ENCODE peak calls at places on chromosomes 12 and 14, in seven cellular contexts. X, W, P, Y, Q, T and F are unnamed samples. For H3K4me1, the result is how much of the 10 kb centered on the place peaks cover.

GRCh38 chr12:110266980-110267620 is 13.9 kb upstream of the ATP2A2 start:
- DNase-seq in X (peak), P (no peak), T (no peak), Y (peak), Q (peak), W (no peak), F (no peak)

GRCh38 chr14:77498120-77498979 is at the start of gene ISM2:
- DNase-seq in P (peak), Q (no peak), X (peak), Y (peak), T (no peak), W (no peak), F (peak)

GRCh38 chr14:20657216-20658211 is 16.0 kb upstream of the OR6S1 start:
- DNase-seq in X (no peak), Q (no peak), W (peak), T (peak), Y (no peak), P (no peak), F (peak)

GRCh38 chr14:90660865-90661570 is 155.2 kb downstream of the TTC7B start:
- DNase-seq in T (no peak), Q (no peak), Y (no peak), P (peak), X (no peak), W (no peak), F (no peak)

GRCh38 chr12:11834104-11834812 is 184.8 kb downstream of the ETV6 start:
- DNase-seq in W (no peak), X (peak), Q (no peak), T (no peak), P (no peak), Y (no peak), F (no peak)

GRCh38 chr12:122958198-122958888 is 7.9 kb downstream of the ABCB9 start:
- DNase-seq in Q (no peak), X (no peak), W (no peak), Y (no peak), P (no peak), T (no peak), F (no peak)

GRCh38 chr12:96078281-96078761 is 42.9 kb upstream of the LTA4H start:
- DNase-seq in T (no peak), Q (no peak), Y (no peak), X (no peak), W (no peak), P (peak), F (no peak)

GRCh38 chr12:78430501-78430900 is 434.1 kb upstream of the SYT1 start:
- DNase-seq in W (no peak), X (no peak), P (no peak), Y (no peak), Q (no peak), T (no peak), F (no peak)

GRCh38 chr14:21825147-21825743 is 151.6 kb upstream of the OR4E1 start:
- DNase-seq in Y (peak), P (no peak), W (no peak), X (peak), Q (no peak), T (no peak), F (peak)

GRCh38 chr12:8860165-8860961 is 37.9 kb downstream of the A2ML1 start:
- DNase-seq in X (peak), T (no peak), P (no peak), Y (peak), Q (peak), W (no peak), F (peak)

GRCh38 chr12:87801860-87802720 is 227.1 kb downstream of the C12orf50 start:
- DNase-seq in W (no peak), Y (no peak), X (peak), Q (no peak), T (no peak), P (no peak), F (no peak)

GRCh38 chr12:24230061-24230460 is 280.6 kb upstream of the SOX5 start:
- DNase-seq in P (no peak), T (no peak), W (no peak), Q (no peak), Y (no peak), X (no peak), F (no peak)

GRCh38 chr14:94775875-94776217 is 5.9 kb upstream of the GSC start:
- DNase-seq in W (no peak), Q (no peak), Y (no peak), X (peak), T (no peak), P (no peak), F (no peak)
- H3K4me1 ChIP-seq in W (under half), Q (under half), Y (under half), X (under half), T (under half), P (under half), F (under half)

GRCh38 chr12:121025442-121026226 is 9.3 kb upstream of the C12orf43 start:
- DNase-seq in Q (no peak), X (peak), Y (no peak), T (no peak), P (peak), W (no peak), F (no peak)
- H3K27ac ChIP-seq in Q (no peak), X (no peak), Y (no peak), T (no peak), P (no peak), W (no peak), F (no peak)

DNA sequence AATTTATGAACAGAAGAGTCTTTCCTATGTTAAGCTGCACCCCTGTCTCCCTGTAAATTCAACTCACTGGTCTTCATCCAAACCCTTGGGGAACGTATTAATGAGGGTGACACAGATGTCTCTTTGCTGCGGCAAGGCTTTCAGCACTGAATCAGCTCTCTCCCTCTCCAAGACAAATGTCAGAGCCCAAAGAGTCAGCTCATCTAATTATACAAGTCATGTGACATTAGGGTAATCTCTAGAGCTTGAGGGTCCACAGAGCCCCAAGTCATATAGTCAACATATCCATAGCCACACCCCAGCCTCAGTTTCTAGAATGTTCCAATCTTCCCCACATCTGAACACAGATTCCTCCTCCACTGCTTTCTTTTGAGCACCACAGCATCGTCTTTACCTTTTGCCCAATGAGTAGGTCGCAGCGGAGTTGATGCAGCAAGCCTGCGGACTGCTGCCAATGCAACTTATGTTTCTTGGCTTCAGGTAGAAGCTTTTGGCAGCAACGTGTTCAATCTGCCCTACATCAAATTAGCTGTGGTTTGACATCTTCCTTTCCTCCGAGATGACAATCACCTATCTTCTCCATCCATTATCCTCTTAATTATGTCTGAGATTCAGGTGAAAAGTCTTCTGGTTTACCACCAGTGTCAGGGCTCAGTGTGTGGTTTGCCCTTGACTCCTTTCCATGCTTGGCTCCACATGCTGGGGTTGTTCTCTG is 5.3 kb downstream of the BATF start:
- DNase-seq in W (peak), T (no peak), X (no peak), P (no peak), Q (no peak), Y (no peak), F (no peak)
- H3K4me1 ChIP-seq in W (under half), T (under half), X (under half), P (under half), Q (under half), Y (under half), F (under half)

GRCh38 chr14:94373708-94374107 is 14.7 kb downstream of the SERPINA1 start:
- DNase-seq in Y (no peak), Q (peak), W (no peak), T (peak), X (peak), P (no peak), F (no peak)

GRCh38 chr14:94376976-94377865 is 11.2 kb downstream of the SERPINA1 start:
- DNase-seq in Y (no peak), T (no peak), P (no peak), W (no peak), X (no peak), Q (no peak), F (no peak)

GRCh38 chr14:94374749-94375148 is 13.7 kb downstream of the SERPINA1 start:
- DNase-seq in T (no peak), P (no peak), W (no peak), Y (no peak), X (no peak), Q (no peak), F (no peak)

GRCh38 chr14:94376108-94376975 is 12.1 kb downstream of the SERPINA1 start:
- DNase-seq in Q (peak), T (no peak), Y (no peak), W (no peak), P (no peak), X (no peak), F (no peak)

GRCh38 chr14:94375552-94376107 is 12.8 kb downstream of the SERPINA1 start:
- DNase-seq in P (no peak), Y (no peak), T (no peak), W (no peak), Q (no peak), X (no peak), F (no peak)
- H3K27ac ChIP-seq in P (no peak), Y (no peak), T (no peak), W (no peak), Q (no peak), X (no peak), F (no peak)

DNA sequence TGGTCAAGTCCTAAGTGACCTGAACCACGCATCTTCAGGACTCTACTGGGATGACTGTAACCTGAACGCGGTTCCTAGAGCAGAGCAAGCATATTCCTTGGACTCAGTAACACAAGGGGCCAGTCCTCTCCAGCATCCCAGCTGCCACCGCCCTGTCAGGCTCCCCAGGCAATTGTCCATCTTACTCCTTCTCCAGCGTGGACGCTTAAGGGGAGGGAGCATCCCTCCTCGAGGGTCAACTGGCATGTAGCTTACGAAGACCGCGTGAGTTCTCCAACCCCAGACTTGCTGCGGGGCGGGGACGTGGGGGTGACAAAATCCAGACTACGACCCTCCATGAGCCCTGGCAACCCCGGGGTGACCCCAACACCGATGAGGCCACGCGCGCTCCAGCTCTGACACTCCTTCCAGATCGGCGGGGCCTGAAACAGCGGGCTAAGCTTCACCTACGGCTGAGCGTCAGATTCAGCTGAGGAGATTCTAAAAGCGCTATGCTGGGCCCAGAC is 868 bp upstream of the MTHFD1 start:
- DNase-seq in Y (no peak), X (peak), P (no peak), T (no peak), W (no peak), Q (no peak), F (no peak)
- H3K4me1 ChIP-seq in Y (under half), X (under half), P (under half), T (under half), W (under half), Q (under half), F (under half)

GRCh38 chr14:102754370-102755262 is 22.6 kb upstream of the TRAF3 start:
- DNase-seq in Q (no peak), X (no peak), W (no peak), T (no peak), P (no peak), Y (no peak), F (no peak)
- H3K27ac ChIP-seq in Q (no peak), X (no peak), W (no peak), T (no peak), P (no peak), Y (no peak), F (no peak)

GRCh38 chr12:6722863-6723262 is 983 bp upstream of the COPS7A start:
- DNase-seq in Y (no peak), P (no peak), W (no peak), X (no peak), Q (no peak), T (no peak), F (no peak)

GRCh38 chr12:6729186-6729585 is 5.3 kb downstream of the COPS7A start:
- DNase-seq in W (no peak), Q (no peak), Y (no peak), X (no peak), P (no peak), T (no peak), F (no peak)

GRCh38 chr12:6723607-6724408 is at the start of gene COPS7A:
- DNase-seq in Y (peak), W (peak), Q (peak), P (peak), T (peak), X (peak), F (peak)

GRCh38 chr12:6724409-6724797 is 557 bp downstream of the COPS7A start:
- DNase-seq in W (no peak), P (no peak), X (peak), Q (no peak), Y (no peak), T (no peak), F (no peak)

GRCh38 chr12:6725350-6725749 is 1.5 kb downstream of the COPS7A start:
- DNase-seq in Q (no peak), Y (no peak), T (no peak), P (no peak), X (no peak), W (no peak), F (no peak)
- H3K4me1 ChIP-seq in Q (under half), Y (under half), T (under half), P (under half), X (under half), W (under half), F (under half)